ENCODE peak calls at places on chromosome 22, in five cellular contexts. G, R, E, W and V are unnamed samples.

GRCh38 chr22:25602924-25603323 is 38.4 kb downstream of the GRK3 start:
- DNase-seq in G (peak), R (no peak), E (no peak), W (no peak), V (no peak)

GRCh38 chr22:35445933-35446332 is 46.0 kb downstream of the MCM5 start:
- DNase-seq in G (no peak), R (no peak), E (no peak), W (no peak), V (no peak)

GRCh38 chr22:31829505-31829904 is 75.7 kb downstream of the DEPDC5 start:
- DNase-seq in G (peak), R (peak), E (no peak), W (peak), V (no peak)

GRCh38 chr22:39343259-39344045 is 6.3 kb upstream of the SYNGR1 start:
- DNase-seq in G (peak), R (peak), E (peak), W (peak), V (peak)

GRCh38 chr22:39514373-39514973 is 5.9 kb upstream of the ATF4 start:
- DNase-seq in G (no peak), R (no peak), E (peak), W (no peak), V (no peak)

GRCh38 chr22:32870474-32870873 is 69.0 kb downstream of the TIMP3 start:
- DNase-seq in G (no peak), R (no peak), E (no peak), W (no peak), V (no peak)

GRCh38 chr22:29879738-29880137 is 3.2 kb upstream of the MTMR3 start:
- DNase-seq in G (peak), R (peak), E (no peak), W (no peak), V (no peak)

GRCh38 chr22:46612904-46613605 is 7.1 kb upstream of the GRAMD4 start:
- DNase-seq in G (no peak), R (no peak), E (no peak), W (no peak), V (no peak)

GRCh38 chr22:36160499-36160942 is at the start of gene APOL3:
- DNase-seq in G (peak), R (peak), E (peak), W (peak), V (peak)

GRCh38 chr22:22687638-22688500 is 43.5 kb downstream of the GGTLC2 start:
- DNase-seq in G (peak), R (peak), E (no peak), W (no peak), V (peak)

GRCh38 chr22:39230261-39231196 is 14.3 kb downstream of the PDGFB start:
- DNase-seq in G (no peak), R (no peak), E (no peak), W (no peak), V (no peak)

GRCh38 chr22:23509571-23510302 is 70.4 kb downstream of the IGLL1 start:
- DNase-seq in G (no peak), R (no peak), E (no peak), W (no peak), V (no peak)

GRCh38 chr22:49549256-49549655 is 278.4 kb downstream of the BRD1 start:
- DNase-seq in G (no peak), R (no peak), E (peak), W (no peak), V (no peak)

GRCh38 chr22:42180349-42180842 is 49.8 kb upstream of the CYP2D6 start:
- DNase-seq in G (peak), R (no peak), E (peak), W (peak), V (no peak)

GRCh38 chr22:46392137-46392844 is 56.8 kb downstream of the TRMU start:
- DNase-seq in G (no peak), R (no peak), E (no peak), W (no peak), V (no peak)

GRCh38 chr22:43926349-43926710 is 2.7 kb downstream of the PNPLA3 start:
- DNase-seq in G (no peak), R (peak), E (no peak), W (no peak), V (no peak)

GRCh38 chr22:24985824-24986214 is 33.3 kb downstream of the KIAA1671 start:
- DNase-seq in G (no peak), R (peak), E (peak), W (no peak), V (no peak)

GRCh38 chr22:42282252-42282942 is 11.9 kb upstream of the TCF20 start:
- DNase-seq in G (no peak), R (no peak), E (no peak), W (no peak), V (no peak)

GRCh38 chr22:30210235-30210831 is 36.2 kb downstream of the LIF start:
- DNase-seq in G (peak), R (peak), E (no peak), W (no peak), V (no peak)